ENCODE peak calls at places on chromosomes 16 and 17, in seven cellular contexts. One of them, this sample, is unnamed.

GRCh38 chr17:51435641-51436091 is 175.3 kb downstream of the UTP18 start:
- DNase-seq in CD8-positive, alpha-beta T cell: no peak
- DNase-seq in fibroblast of lung: no peak
- DNase-seq in mesothelial cell of epicardium: no peak
- DNase-seq in Peyer's patch: peak
- DNase-seq in transverse colon: peak
- DNase-seq in H9: peak
- DNase-seq in this sample: no peak

GRCh38 chr17:18119166-18119745 is 10.7 kb downstream of the MYO15A start:
- DNase-seq in CD8-positive, alpha-beta T cell: no peak
- DNase-seq in fibroblast of lung: no peak
- DNase-seq in Peyer's patch: no peak
- DNase-seq in mesothelial cell of epicardium: no peak
- DNase-seq in H9: no peak
- DNase-seq in transverse colon: no peak
- DNase-seq in this sample: no peak

GRCh38 chr16:22202261-22202637 is 3.8 kb upstream of the EEF2K start:
- DNase-seq in CD8-positive, alpha-beta T cell: no peak
- DNase-seq in H9: no peak
- DNase-seq in transverse colon: no peak
- DNase-seq in fibroblast of lung: no peak
- DNase-seq in Peyer's patch: no peak
- DNase-seq in mesothelial cell of epicardium: no peak
- DNase-seq in this sample: no peak

GRCh38 chr17:18319604-18320256 is 4.6 kb downstream of the SMCR8 start:
- DNase-seq in H9: peak
- DNase-seq in transverse colon: no peak
- DNase-seq in fibroblast of lung: peak
- DNase-seq in CD8-positive, alpha-beta T cell: no peak
- DNase-seq in mesothelial cell of epicardium: no peak
- DNase-seq in Peyer's patch: no peak
- DNase-seq in this sample: peak

GRCh38 chr17:37286430-37286829 is 89.4 kb upstream of the C17orf78 start:
- DNase-seq in fibroblast of lung: no peak
- DNase-seq in transverse colon: no peak
- DNase-seq in H9: no peak
- DNase-seq in mesothelial cell of epicardium: no peak
- DNase-seq in Peyer's patch: no peak
- DNase-seq in CD8-positive, alpha-beta T cell: no peak
- DNase-seq in this sample: no peak

GRCh38 chr17:185445-186138 is 4.1 kb upstream of the DOC2B start:
- DNase-seq in CD8-positive, alpha-beta T cell: no peak
- DNase-seq in fibroblast of lung: no peak
- DNase-seq in mesothelial cell of epicardium: no peak
- DNase-seq in transverse colon: no peak
- DNase-seq in Peyer's patch: no peak
- DNase-seq in H9: no peak
- DNase-seq in this sample: no peak

GRCh38 chr17:42683407-42684031 is 1.2 kb downstream of the CNTNAP1 start:
- DNase-seq in fibroblast of lung: no peak
- DNase-seq in CD8-positive, alpha-beta T cell: no peak
- DNase-seq in transverse colon: peak
- DNase-seq in Peyer's patch: no peak
- DNase-seq in mesothelial cell of epicardium: no peak
- DNase-seq in H9: peak
- DNase-seq in this sample: no peak

GRCh38 chr17:40344321-40345160 is 20.0 kb downstream of the GJD3 start:
- DNase-seq in CD8-positive, alpha-beta T cell: no peak
- DNase-seq in fibroblast of lung: no peak
- DNase-seq in transverse colon: peak
- DNase-seq in H9: no peak
- DNase-seq in Peyer's patch: no peak
- DNase-seq in mesothelial cell of epicardium: no peak
- DNase-seq in this sample: no peak

GRCh38 chr16:87584271-87584670 is 18.0 kb upstream of the JPH3 start:
- DNase-seq in H9: no peak
- DNase-seq in transverse colon: no peak
- DNase-seq in CD8-positive, alpha-beta T cell: no peak
- DNase-seq in mesothelial cell of epicardium: no peak
- DNase-seq in Peyer's patch: no peak
- DNase-seq in fibroblast of lung: peak
- DNase-seq in this sample: no peak

GRCh38 chr17:28896491-28896883 is 1.0 kb downstream of the FLOT2 start:
- DNase-seq in fibroblast of lung: no peak
- DNase-seq in mesothelial cell of epicardium: no peak
- DNase-seq in Peyer's patch: no peak
- DNase-seq in CD8-positive, alpha-beta T cell: no peak
- DNase-seq in H9: no peak
- DNase-seq in transverse colon: no peak
- DNase-seq in this sample: no peak

GRCh38 chr17:74639704-74640142 is 16.2 kb upstream of the CD300E start:
- DNase-seq in CD8-positive, alpha-beta T cell: no peak
- DNase-seq in mesothelial cell of epicardium: no peak
- DNase-seq in transverse colon: no peak
- DNase-seq in fibroblast of lung: no peak
- DNase-seq in H9: no peak
- DNase-seq in Peyer's patch: no peak
- DNase-seq in this sample: no peak

GRCh38 chr16:70678898-70679652 is 6.8 kb downstream of the MTSS2 start:
- DNase-seq in mesothelial cell of epicardium: no peak
- DNase-seq in CD8-positive, alpha-beta T cell: no peak
- DNase-seq in Peyer's patch: no peak
- DNase-seq in transverse colon: no peak
- DNase-seq in fibroblast of lung: no peak
- DNase-seq in H9: no peak
- DNase-seq in this sample: no peak

GRCh38 chr16:72590179-72590937 is 418.4 kb upstream of the PMFBP1 start:
- DNase-seq in Peyer's patch: no peak
- DNase-seq in transverse colon: no peak
- DNase-seq in mesothelial cell of epicardium: no peak
- DNase-seq in fibroblast of lung: no peak
- DNase-seq in H9: no peak
- DNase-seq in CD8-positive, alpha-beta T cell: no peak
- DNase-seq in this sample: no peak

GRCh38 chr16:72834499-72834898 is 213.4 kb downstream of the ZFHX3 start:
- DNase-seq in transverse colon: no peak
- DNase-seq in CD8-positive, alpha-beta T cell: no peak
- DNase-seq in H9: no peak
- DNase-seq in Peyer's patch: no peak
- DNase-seq in mesothelial cell of epicardium: no peak
- DNase-seq in fibroblast of lung: no peak
- DNase-seq in this sample: no peak

GRCh38 chr17:36592711-36593321 is 1.1 kb downstream of the DHRS11 start:
- DNase-seq in mesothelial cell of epicardium: peak
- DNase-seq in transverse colon: peak
- DNase-seq in H9: no peak
- DNase-seq in CD8-positive, alpha-beta T cell: no peak
- DNase-seq in fibroblast of lung: no peak
- DNase-seq in Peyer's patch: peak
- DNase-seq in this sample: no peak

GRCh38 chr16:27232061-27232841 is 28.9 kb downstream of the KDM8 start:
- DNase-seq in fibroblast of lung: no peak
- DNase-seq in Peyer's patch: peak
- DNase-seq in mesothelial cell of epicardium: no peak
- DNase-seq in CD8-positive, alpha-beta T cell: peak
- DNase-seq in transverse colon: peak
- DNase-seq in H9: no peak
- DNase-seq in this sample: no peak

GRCh38 chr17:32569171-32570080 is 82.6 kb downstream of the CDK5R1 start:
- DNase-seq in mesothelial cell of epicardium: no peak
- DNase-seq in fibroblast of lung: no peak
- DNase-seq in transverse colon: no peak
- DNase-seq in CD8-positive, alpha-beta T cell: no peak
- DNase-seq in H9: no peak
- DNase-seq in Peyer's patch: peak
- DNase-seq in this sample: no peak

GRCh38 chr16:89717310-89718197 is 3.1 kb downstream of the VPS9D1 start:
- DNase-seq in fibroblast of lung: no peak
- DNase-seq in mesothelial cell of epicardium: no peak
- DNase-seq in H9: no peak
- DNase-seq in Peyer's patch: no peak
- DNase-seq in CD8-positive, alpha-beta T cell: no peak
- DNase-seq in transverse colon: no peak
- DNase-seq in this sample: no peak

GRCh38 chr17:48456584-48456983 is 26.6 kb upstream of the SKAP1 start:
- DNase-seq in fibroblast of lung: no peak
- DNase-seq in transverse colon: no peak
- DNase-seq in H9: peak
- DNase-seq in CD8-positive, alpha-beta T cell: no peak
- DNase-seq in Peyer's patch: peak
- DNase-seq in mesothelial cell of epicardium: no peak
- DNase-seq in this sample: no peak

GRCh38 chr17:74325743-74326379 is at the start of gene KIF19:
- DNase-seq in H9: peak
- DNase-seq in mesothelial cell of epicardium: peak
- DNase-seq in transverse colon: peak
- DNase-seq in Peyer's patch: peak
- DNase-seq in fibroblast of lung: no peak
- DNase-seq in CD8-positive, alpha-beta T cell: peak
- DNase-seq in this sample: no peak

GRCh38 chr17:8123695-8124349 is at the start of gene HES7:
- DNase-seq in Peyer's patch: no peak
- DNase-seq in H9: peak
- DNase-seq in mesothelial cell of epicardium: no peak
- DNase-seq in transverse colon: no peak
- DNase-seq in CD8-positive, alpha-beta T cell: no peak
- DNase-seq in fibroblast of lung: peak
- DNase-seq in this sample: no peak

GRCh38 chr16:54055864-54056263 is 230.7 kb downstream of the IRX3 start:
- DNase-seq in Peyer's patch: no peak
- DNase-seq in CD8-positive, alpha-beta T cell: no peak
- DNase-seq in transverse colon: no peak
- DNase-seq in mesothelial cell of epicardium: no peak
- DNase-seq in fibroblast of lung: no peak
- DNase-seq in H9: no peak
- DNase-seq in this sample: no peak

GRCh38 chr16:318628-319027 is 33.9 kb downstream of the AXIN1 start:
- DNase-seq in H9: peak
- DNase-seq in CD8-positive, alpha-beta T cell: no peak
- DNase-seq in fibroblast of lung: no peak
- DNase-seq in transverse colon: no peak
- DNase-seq in mesothelial cell of epicardium: no peak
- DNase-seq in Peyer's patch: no peak
- DNase-seq in this sample: no peak
- TF ChIP-seq CTCF in H9: peak
- TF ChIP-seq CTCF in CD8-positive, alpha-beta T cell: no peak
- TF ChIP-seq CTCF in fibroblast of lung: no peak
- TF ChIP-seq CTCF in transverse colon: no peak
- TF ChIP-seq CTCF in mesothelial cell of epicardium: no peak
- TF ChIP-seq CTCF in Peyer's patch: peak
- TF ChIP-seq CTCF in this sample: no peak

GRCh38 chr17:80147035-80147939 is at the start of gene EIF4A3:
- DNase-seq in H9: peak
- DNase-seq in CD8-positive, alpha-beta T cell: peak
- DNase-seq in mesothelial cell of epicardium: peak
- DNase-seq in Peyer's patch: peak
- DNase-seq in fibroblast of lung: peak
- DNase-seq in transverse colon: peak
- DNase-seq in this sample: peak
- TF ChIP-seq CTCF in H9: no peak
- TF ChIP-seq CTCF in CD8-positive, alpha-beta T cell: no peak
- TF ChIP-seq CTCF in mesothelial cell of epicardium: no peak
- TF ChIP-seq CTCF in Peyer's patch: no peak
- TF ChIP-seq CTCF in fibroblast of lung: no peak
- TF ChIP-seq CTCF in transverse colon: peak
- TF ChIP-seq CTCF in this sample: no peak

DNA sequence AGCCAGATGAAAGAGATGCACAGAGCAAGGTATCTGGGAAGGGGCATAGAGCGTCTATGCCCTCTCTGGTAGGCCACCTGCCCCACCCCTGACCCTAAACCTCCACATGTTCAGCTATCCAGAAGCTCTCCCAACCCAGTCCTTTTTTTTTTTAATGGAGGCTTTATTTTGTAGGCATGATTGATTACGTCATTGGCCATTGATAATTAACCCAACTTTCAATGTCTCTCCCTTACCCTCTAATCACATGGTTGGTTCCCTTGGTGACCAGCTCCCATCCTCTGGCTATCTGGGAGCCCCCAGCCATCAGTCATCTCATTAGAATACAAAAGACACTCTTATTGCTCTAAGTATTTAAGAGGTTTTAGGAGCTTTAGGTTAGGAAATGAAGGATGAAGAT is 14.3 kb upstream of the CES5A start:
- DNase-seq in transverse colon: no peak
- DNase-seq in Peyer's patch: no peak
- DNase-seq in H9: no peak
- DNase-seq in mesothelial cell of epicardium: no peak
- DNase-seq in CD8-positive, alpha-beta T cell: no peak
- DNase-seq in fibroblast of lung: no peak
- DNase-seq in this sample: no peak
- TF ChIP-seq CTCF in transverse colon: no peak
- TF ChIP-seq CTCF in Peyer's patch: no peak
- TF ChIP-seq CTCF in H9: no peak
- TF ChIP-seq CTCF in mesothelial cell of epicardium: no peak
- TF ChIP-seq CTCF in CD8-positive, alpha-beta T cell: no peak
- TF ChIP-seq CTCF in fibroblast of lung: no peak
- TF ChIP-seq CTCF in this sample: no peak

GRCh38 chr16:68839831-68840230 is 3.5 kb upstream of the TANGO6 start:
- DNase-seq in transverse colon: no peak
- DNase-seq in CD8-positive, alpha-beta T cell: no peak
- DNase-seq in Peyer's patch: no peak
- DNase-seq in H9: no peak
- DNase-seq in mesothelial cell of epicardium: no peak
- DNase-seq in fibroblast of lung: no peak
- DNase-seq in this sample: no peak

GRCh38 chr16:68848786-68849185 is 5.5 kb downstream of the TANGO6 start:
- DNase-seq in CD8-positive, alpha-beta T cell: no peak
- DNase-seq in mesothelial cell of epicardium: no peak
- DNase-seq in fibroblast of lung: no peak
- DNase-seq in H9: no peak
- DNase-seq in transverse colon: no peak
- DNase-seq in Peyer's patch: no peak
- DNase-seq in this sample: no peak

GRCh38 chr16:68844211-68844564 is 857 bp downstream of the TANGO6 start:
- DNase-seq in Peyer's patch: no peak
- DNase-seq in CD8-positive, alpha-beta T cell: no peak
- DNase-seq in mesothelial cell of epicardium: no peak
- DNase-seq in H9: no peak
- DNase-seq in transverse colon: no peak
- DNase-seq in fibroblast of lung: no peak
- DNase-seq in this sample: no peak

DNA sequence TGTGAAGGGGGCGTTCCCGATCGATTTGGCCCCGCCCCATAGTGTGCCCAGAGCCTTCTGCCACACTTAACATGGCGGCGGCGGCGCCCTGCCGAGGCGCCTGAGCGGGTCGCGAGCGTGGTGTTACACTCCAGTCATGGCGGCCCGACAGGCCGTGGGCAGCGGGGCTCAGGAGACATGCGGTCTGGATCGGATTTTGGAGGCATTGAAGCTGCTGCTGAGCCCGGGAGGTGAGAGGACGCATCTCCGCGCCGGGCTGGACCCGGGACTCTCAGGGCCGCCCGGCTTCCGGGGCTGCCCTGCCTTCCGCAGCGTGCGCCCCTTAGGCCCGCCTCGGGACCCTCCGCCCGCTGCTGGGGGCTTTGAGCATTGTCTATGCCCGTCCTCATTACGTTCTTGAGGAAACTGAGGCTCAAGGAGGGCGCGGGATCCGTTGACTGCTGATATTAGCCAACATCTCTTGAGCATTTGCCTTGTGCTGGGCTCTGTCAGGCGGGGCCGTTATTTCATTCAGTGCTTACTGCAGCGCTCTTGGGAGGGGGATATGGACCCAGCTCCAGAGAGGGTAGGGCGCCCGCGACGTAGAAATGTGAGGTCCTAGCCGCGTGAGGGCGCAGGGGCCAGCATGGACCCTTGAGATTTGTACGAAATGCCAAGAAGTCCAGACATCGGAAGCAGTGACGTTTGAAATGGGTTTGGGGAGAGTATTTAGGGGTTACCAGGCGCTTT is at the start of gene TANGO6:
- DNase-seq in mesothelial cell of epicardium: peak
- DNase-seq in transverse colon: peak
- DNase-seq in H9: peak
- DNase-seq in CD8-positive, alpha-beta T cell: peak
- DNase-seq in Peyer's patch: peak
- DNase-seq in fibroblast of lung: peak
- DNase-seq in this sample: peak
- TF ChIP-seq CTCF in mesothelial cell of epicardium: peak
- TF ChIP-seq CTCF in transverse colon: no peak
- TF ChIP-seq CTCF in H9: peak
- TF ChIP-seq CTCF in CD8-positive, alpha-beta T cell: no peak
- TF ChIP-seq CTCF in Peyer's patch: no peak
- TF ChIP-seq CTCF in fibroblast of lung: peak
- TF ChIP-seq CTCF in this sample: peak